ENCODE peak calls at places on chromosomes 12 and 14, in four cellular contexts. One of them, this sample, is unnamed.

GRCh38 chr12:41621288-41621687 is 433.2 kb downstream of the PDZRN4 start:
- DNase-seq in fibroblast of the aortic adventitia: no peak
- DNase-seq in activated T-cell treated with anti-CD3 and anti-CD28 coated beads for 1 hour: no peak
- DNase-seq in mammary epithelial cell: no peak
- DNase-seq in this sample: no peak

GRCh38 chr14:38786921-38787320 is 316.1 kb downstream of the SEC23A start:
- DNase-seq in mammary epithelial cell: no peak
- DNase-seq in fibroblast of the aortic adventitia: no peak
- DNase-seq in activated T-cell treated with anti-CD3 and anti-CD28 coated beads for 1 hour: no peak
- DNase-seq in this sample: no peak

GRCh38 chr14:79965896-79966295 is 245.4 kb downstream of the DIO2 start:
- DNase-seq in activated T-cell treated with anti-CD3 and anti-CD28 coated beads for 1 hour: no peak
- DNase-seq in fibroblast of the aortic adventitia: peak
- DNase-seq in mammary epithelial cell: no peak
- DNase-seq in this sample: no peak

GRCh38 chr12:27969011-27969900 is 3.3 kb downstream of the PTHLH start:
- DNase-seq in activated T-cell treated with anti-CD3 and anti-CD28 coated beads for 1 hour: no peak
- DNase-seq in mammary epithelial cell: no peak
- DNase-seq in fibroblast of the aortic adventitia: peak
- DNase-seq in this sample: no peak

GRCh38 chr12:82097877-82098276 is 260.3 kb downstream of the CCDC59 start:
- DNase-seq in activated T-cell treated with anti-CD3 and anti-CD28 coated beads for 1 hour: no peak
- DNase-seq in fibroblast of the aortic adventitia: no peak
- DNase-seq in mammary epithelial cell: no peak
- DNase-seq in this sample: no peak

GRCh38 chr12:106304797-106305196 is 2.3 kb downstream of the TCP11L2 start:
- DNase-seq in mammary epithelial cell: no peak
- DNase-seq in fibroblast of the aortic adventitia: no peak
- DNase-seq in activated T-cell treated with anti-CD3 and anti-CD28 coated beads for 1 hour: no peak
- DNase-seq in this sample: no peak

GRCh38 chr12:29517265-29517664 is 19.8 kb upstream of the OVCH1 start:
- DNase-seq in activated T-cell treated with anti-CD3 and anti-CD28 coated beads for 1 hour: no peak
- DNase-seq in mammary epithelial cell: no peak
- DNase-seq in fibroblast of the aortic adventitia: no peak
- DNase-seq in this sample: peak

GRCh38 chr14:64715628-64716412 is 11.6 kb downstream of the PLEKHG3 start:
- DNase-seq in activated T-cell treated with anti-CD3 and anti-CD28 coated beads for 1 hour: no peak
- DNase-seq in mammary epithelial cell: peak
- DNase-seq in fibroblast of the aortic adventitia: no peak
- DNase-seq in this sample: no peak

GRCh38 chr12:91654087-91654486 is 471.5 kb upstream of the DCN start:
- DNase-seq in fibroblast of the aortic adventitia: no peak
- DNase-seq in mammary epithelial cell: no peak
- DNase-seq in activated T-cell treated with anti-CD3 and anti-CD28 coated beads for 1 hour: no peak
- DNase-seq in this sample: no peak

GRCh38 chr12:104458645-104459555 is 2.2 kb downstream of the CHST11 start:
- DNase-seq in fibroblast of the aortic adventitia: peak
- DNase-seq in mammary epithelial cell: peak
- DNase-seq in activated T-cell treated with anti-CD3 and anti-CD28 coated beads for 1 hour: no peak
- DNase-seq in this sample: no peak

GRCh38 chr12:68806488-68807237 is 1.3 kb upstream of the MDM2 start:
- DNase-seq in fibroblast of the aortic adventitia: no peak
- DNase-seq in mammary epithelial cell: no peak
- DNase-seq in activated T-cell treated with anti-CD3 and anti-CD28 coated beads for 1 hour: no peak
- DNase-seq in this sample: no peak

GRCh38 chr12:23084236-23084995 is 459.4 kb downstream of the ETNK1 start:
- DNase-seq in activated T-cell treated with anti-CD3 and anti-CD28 coated beads for 1 hour: no peak
- DNase-seq in mammary epithelial cell: peak
- DNase-seq in fibroblast of the aortic adventitia: peak
- DNase-seq in this sample: no peak

GRCh38 chr12:87779016-87779415 is 250.2 kb downstream of the C12orf50 start:
- DNase-seq in activated T-cell treated with anti-CD3 and anti-CD28 coated beads for 1 hour: no peak
- DNase-seq in fibroblast of the aortic adventitia: no peak
- DNase-seq in mammary epithelial cell: peak
- DNase-seq in this sample: no peak